ENCODE peak calls at places on chromosomes 1 and 21, in four cellular contexts. P is H9, F is neuronal stem cell, R is trophoblast cell. V is an unnamed sample.
A peak's percentile ranks its signal among the peaks of the same experiment; 100 is the strongest.

GRCh38 chr1:31981976-31982375 is 31.7 kb upstream of the KHDRBS1 start:
- DNase-seq in F (no peak), P (no peak), R (no peak), V (no peak)

GRCh38 chr1:41615981-41616380 is 131.5 kb upstream of the EDN2 start:
- DNase-seq in P (no peak), R (no peak), F (no peak), V (no peak)

GRCh38 chr21:40672602-40673001 is 174.4 kb downstream of the DSCAM start:
- DNase-seq in F (no peak), P (no peak), R (no peak), V (no peak)

GRCh38 chr1:33339413-33339812 is 18.5 kb upstream of the A3GALT2 start:
- DNase-seq in R (peak; percentile 15), P (no peak), F (no peak), V (no peak)

GRCh38 chr1:41788427-41788826 is 130.3 kb downstream of the HIVEP3 start:
- DNase-seq in F (no peak), P (no peak), R (no peak), V (no peak)

GRCh38 chr1:179298952-179299351 is 5.4 kb downstream of the SOAT1 start:
- DNase-seq in P (no peak), F (no peak), R (no peak), V (no peak)

GRCh38 chr1:235513495-235514366 is 9.5 kb upstream of the B3GALNT2 start:
- DNase-seq in P (no peak), F (peak; percentile 81), R (peak; percentile 94), V (peak; percentile 78)

GRCh38 chr1:15959847-15960446 is 16.0 kb downstream of the ZBTB17 start:
- DNase-seq in P (no peak), F (no peak), R (no peak), V (no peak)

GRCh38 chr1:155003766-155004351 is 1.3 kb downstream of the ZBTB7B start:
- DNase-seq in R (no peak), P (peak; percentile 76), F (no peak), V (peak; percentile 58)

GRCh38 chr1:41902125-41902524 is 16.6 kb downstream of the HIVEP3 start:
- DNase-seq in R (peak; percentile 84), P (no peak), F (no peak), V (peak; percentile 89)

GRCh38 chr1:165852896-165853295 is 25.5 kb downstream of the UCK2 start:
- DNase-seq in F (no peak), R (no peak), P (no peak), V (no peak)

GRCh38 chr1:84143796-84144565 is at the start of gene PRKACB:
- DNase-seq in P (no peak), R (no peak), F (no peak), V (peak; percentile 61)

GRCh38 chr1:52601976-52602327 is 219 bp upstream of the GPX7 start:
- DNase-seq in P (no peak), R (no peak), F (no peak), V (no peak)

GRCh38 chr1:938711-939504 is 15.2 kb downstream of the SAMD11 start:
- DNase-seq in R (peak; percentile 15), F (no peak), P (peak; percentile 79), V (no peak)

GRCh38 chr1:81558291-81559076 is 242.2 kb upstream of the ADGRL2 start:
- DNase-seq in R (no peak), F (no peak), P (no peak), V (no peak)

GRCh38 chr1:1907098-1907736 is 7.8 kb upstream of the CALML6 start:
- DNase-seq in F (no peak), R (peak; percentile 85), P (peak; percentile 32), V (peak; percentile 26)

GRCh38 chr1:204130178-204130577 is 21.7 kb downstream of the ETNK2 start:
- DNase-seq in R (no peak), P (peak; percentile 46), F (no peak), V (peak; percentile 10)

GRCh38 chr1:156316909-156317308 is 17.8 kb upstream of the VHLL start:
- DNase-seq in P (no peak), R (no peak), F (no peak), V (no peak)

GRCh38 chr21:20999567-21000169 is 1.5 kb downstream of the NCAM2 start:
- DNase-seq in R (peak; percentile 74), P (peak; percentile 32), F (peak; percentile 49), V (peak; percentile 51)

GRCh38 chr1:230784163-230784562 is 37.0 kb downstream of the CAPN9 start:
- DNase-seq in R (no peak), F (no peak), P (peak; percentile 44), V (no peak)

GRCh38 chr1:230773396-230774033 is 26.3 kb downstream of the CAPN9 start:
- DNase-seq in R (no peak), P (no peak), F (no peak), V (no peak)

GRCh38 chr1:230781596-230781995 is 34.4 kb downstream of the CAPN9 start:
- DNase-seq in P (no peak), F (no peak), R (no peak), V (peak; percentile 16)

DNA sequence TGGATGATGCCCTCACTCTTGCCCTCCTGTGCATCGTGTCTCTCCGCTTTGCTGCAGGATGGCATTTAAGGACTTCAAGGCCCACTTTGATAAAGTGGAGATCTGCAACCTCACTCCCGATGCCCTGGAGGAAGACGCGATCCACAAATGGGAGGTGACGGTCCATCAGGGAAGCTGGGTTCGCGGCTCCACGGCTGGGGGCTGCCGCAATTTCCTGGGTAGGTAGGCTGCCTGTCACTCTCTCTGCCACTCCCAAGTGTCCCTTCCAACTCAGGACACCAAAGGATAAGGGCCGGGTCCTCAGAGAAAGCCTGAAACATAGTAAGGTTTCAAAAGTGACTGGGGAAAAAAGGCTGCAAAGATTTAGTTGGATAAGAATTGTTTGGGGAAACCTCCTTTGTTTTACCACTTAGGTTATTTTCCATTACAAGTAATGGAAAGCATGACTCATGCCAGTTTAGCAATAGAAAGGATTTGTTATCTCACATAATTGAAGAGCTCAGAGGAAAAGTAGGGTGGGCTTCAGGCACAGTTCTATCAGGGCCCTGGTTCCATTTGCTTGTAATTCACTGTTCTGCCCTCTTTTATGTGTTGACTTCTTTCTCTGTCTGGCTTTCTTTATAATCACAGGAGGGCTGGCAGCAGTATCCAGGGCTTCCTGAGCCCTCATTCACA is 31.9 kb downstream of the CAPN9 start:
- DNase-seq in P (no peak), F (no peak), R (peak; percentile 27), V (peak; percentile 59)
- H2BK12ac ChIP-seq in P (no peak overlapping the region), F (no peak overlapping the region), R (no peak overlapping the region), V (no peak overlapping the region)

DNA sequence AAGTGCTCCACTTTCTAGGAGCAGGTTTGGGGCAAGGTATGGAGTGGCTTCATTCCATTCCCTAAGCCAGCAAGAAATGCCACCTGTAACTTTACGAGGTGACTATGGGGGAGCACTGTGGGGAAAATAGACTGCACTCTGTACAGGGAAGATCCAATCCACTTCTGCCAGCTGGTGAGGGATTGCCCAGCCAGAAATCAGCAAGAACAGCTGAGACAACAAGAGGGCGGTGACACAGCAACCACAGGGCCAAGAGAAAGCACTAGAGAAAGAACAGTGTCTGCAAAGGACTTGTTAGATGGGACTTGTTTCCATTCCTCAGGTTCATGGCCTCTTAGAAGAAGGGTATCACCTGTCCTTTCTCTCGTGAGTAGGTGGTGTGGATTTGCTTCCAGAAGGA is 19.6 kb downstream of the CAPN8 start:
- DNase-seq in P (no peak), F (no peak), R (no peak), V (no peak)
- H2BK12ac ChIP-seq in P (no peak overlapping the region), F (no peak overlapping the region), R (no peak overlapping the region), V (no peak overlapping the region)

GRCh38 chr1:98051065-98051675 is 130.3 kb upstream of the DPYD start:
- DNase-seq in F (peak; percentile 65), P (peak; percentile 63), R (peak; percentile 87), V (peak; percentile 79)

GRCh38 chr1:98054367-98054701 is 133.5 kb upstream of the DPYD start:
- DNase-seq in F (no peak), P (no peak), R (no peak), V (no peak)

GRCh38 chr1:98054786-98055185 is 134.0 kb upstream of the DPYD start:
- DNase-seq in R (no peak), F (no peak), P (no peak), V (no peak)

GRCh38 chr1:98055457-98055856 is 134.6 kb upstream of the DPYD start:
- DNase-seq in R (no peak), P (no peak), F (no peak), V (no peak)

DNA sequence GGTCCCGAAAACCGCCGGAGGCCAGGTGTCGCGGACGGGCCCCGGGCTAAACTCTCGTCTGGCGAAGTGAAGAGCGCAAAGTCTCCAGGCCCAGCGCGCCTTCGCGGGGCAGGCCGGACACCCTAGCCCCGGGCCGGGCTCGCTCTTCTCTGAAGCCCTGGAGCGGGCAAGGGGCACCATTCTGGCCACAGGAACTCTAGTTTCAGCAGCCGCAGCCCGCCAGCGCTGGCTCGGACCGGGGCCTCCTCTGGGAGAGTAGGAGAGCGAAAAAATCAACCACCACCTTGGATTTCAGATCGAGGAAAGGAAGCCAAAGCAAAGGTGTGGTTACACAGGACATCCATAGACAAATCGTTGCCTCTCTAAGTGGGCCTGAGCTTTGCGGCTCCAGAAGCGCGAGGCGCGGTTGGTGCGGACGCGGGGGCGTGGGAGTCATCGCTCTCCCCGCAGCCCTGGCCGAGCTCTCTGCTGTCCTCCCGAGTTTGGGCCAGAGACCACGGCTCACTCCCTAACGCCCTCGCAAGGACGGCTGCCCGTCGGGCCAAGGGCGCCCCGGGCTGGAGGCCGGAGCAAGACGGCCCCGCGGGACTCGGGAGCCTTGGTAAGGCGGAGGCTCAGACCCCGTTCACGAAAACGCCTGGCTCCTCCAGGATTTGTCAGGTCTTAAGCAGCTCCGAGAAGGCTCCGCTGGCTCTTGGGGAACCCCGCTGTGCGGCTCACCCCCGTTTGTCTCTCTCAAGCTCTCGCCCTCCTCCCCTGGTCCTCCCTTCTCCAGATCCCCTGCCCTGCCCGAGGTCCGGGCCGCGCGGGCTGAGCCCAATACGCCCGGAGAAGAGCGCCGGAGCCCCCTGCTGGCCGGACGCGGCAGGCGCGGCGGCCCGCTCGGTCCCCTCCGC is 132.9 kb upstream of the DPYD start:
- DNase-seq in F (peak; percentile 74), R (peak; percentile 62), P (peak; percentile 81), V (peak; percentile 76)
- H2BK12ac ChIP-seq in F (peak overlapping the region; percentile 75), R (peak overlapping the region; percentile 53), P (no peak overlapping the region), V (peak overlapping the region; percentile 86)

GRCh38 chr1:110134050-110134595 is 16.2 kb upstream of the SLC6A17 start:
- DNase-seq in P (no peak), R (no peak), F (no peak), V (no peak)

GRCh38 chr1:110132682-110133081 is 17.6 kb upstream of the SLC6A17 start:
- DNase-seq in R (no peak), P (no peak), F (no peak), V (no peak)

GRCh38 chr1:110133436-110133835 is 16.9 kb upstream of the SLC6A17 start:
- DNase-seq in P (no peak), R (no peak), F (no peak), V (no peak)

GRCh38 chr1:110136911-110137310 is 13.4 kb upstream of the SLC6A17 start:
- DNase-seq in R (no peak), P (peak; percentile 75), F (peak; percentile 69), V (peak; percentile 4)

DNA sequence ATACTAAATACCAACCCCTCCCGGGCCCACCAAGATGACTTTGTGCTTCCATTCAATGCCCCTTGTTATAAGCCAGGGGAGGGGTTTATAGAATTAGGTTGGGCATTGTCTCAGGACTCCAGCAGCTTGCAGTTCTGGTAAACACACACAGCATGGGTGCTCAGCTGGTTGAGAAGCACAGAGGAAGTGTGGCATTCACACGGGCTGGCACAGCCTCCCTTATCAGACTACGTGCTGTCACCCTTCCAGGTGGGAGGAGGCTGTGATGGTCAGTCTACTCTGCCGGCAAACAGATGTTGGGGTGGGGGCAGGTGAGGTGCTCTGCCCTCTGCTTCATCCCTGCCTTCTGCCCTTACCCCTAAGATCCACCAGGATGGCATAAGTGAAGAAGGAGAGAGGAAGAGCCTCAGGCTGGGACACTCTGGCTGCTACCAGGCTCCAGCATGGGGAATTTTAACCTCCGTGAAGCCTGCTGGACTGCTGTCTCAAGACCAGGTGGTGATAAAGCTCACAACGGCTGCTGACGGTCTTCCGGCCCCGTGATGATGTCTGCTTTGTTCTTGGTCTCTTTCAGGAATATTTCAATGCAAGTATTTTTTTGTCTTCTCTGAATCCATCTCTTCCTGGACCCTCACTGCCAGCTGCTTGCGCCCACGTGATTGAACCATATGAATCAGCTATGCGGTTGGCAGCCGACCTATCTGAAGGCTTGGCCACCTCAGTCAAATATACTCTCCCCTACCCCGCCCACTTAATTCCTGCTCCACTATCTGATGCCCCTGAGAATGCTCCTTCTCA is 14.8 kb upstream of the SLC6A17 start:
- DNase-seq in P (no peak), R (no peak), F (no peak), V (no peak)
- H2BK12ac ChIP-seq in P (no peak overlapping the region), R (no peak overlapping the region), F (peak overlapping the region; percentile 18), V (no peak overlapping the region)